ENCODE peak calls at places on chromosome 19, in six cellular contexts. T is iPS DF 6.9, Y is substantia nigra, O is thoracic aorta, E is hypothalamus, W is dermis microvascular lymphatic vessel endothelial cell. K is an unnamed sample.

GRCh38 chr19:18478545-18479311 is 40.8 kb upstream of the ISYNA1 start:
- DNase-seq in W (peak), Y (no peak), T (no peak), O (peak), E (peak), K (peak)

GRCh38 chr19:372306-372890 is 27.8 kb upstream of the MIER2 start:
- DNase-seq in Y (no peak), T (no peak), E (no peak), W (peak), O (no peak), K (peak)

GRCh38 chr19:27993619-27994018 is 1219.3 kb downstream of the UQCRFS1 start:
- DNase-seq in Y (no peak), T (no peak), O (no peak), E (no peak), W (no peak), K (no peak)

GRCh38 chr19:12899891-12900518 is 9.0 kb downstream of the GCDH start:
- DNase-seq in T (no peak), Y (no peak), O (no peak), W (no peak), E (no peak), K (no peak)

GRCh38 chr19:17511724-17512573 is 500 bp downstream of the PGLS start:
- DNase-seq in Y (peak), O (peak), E (peak), T (no peak), W (peak), K (peak)

GRCh38 chr19:38666662-38667448 is 19.4 kb downstream of the ACTN4 start:
- DNase-seq in Y (no peak), E (no peak), W (peak), T (no peak), O (no peak), K (peak)

GRCh38 chr19:49793561-49793840 is 19.6 kb downstream of the FUZ start:
- DNase-seq in Y (no peak), T (no peak), E (no peak), W (no peak), O (no peak), K (no peak)

GRCh38 chr19:12695514-12695913 is 917 bp downstream of the FBXW9 start:
- DNase-seq in O (no peak), T (no peak), E (no peak), W (no peak), Y (no peak), K (no peak)

GRCh38 chr19:38263696-38264485 is 482 bp upstream of the SPINT2 start:
- DNase-seq in W (peak), E (no peak), O (peak), Y (no peak), T (peak), K (peak)

GRCh38 chr19:41401483-41401882 is 3.9 kb downstream of the BCKDHA start:
- DNase-seq in O (no peak), W (peak), E (no peak), T (no peak), Y (no peak), K (no peak)

GRCh38 chr19:30780032-30780431 is 407.8 kb downstream of the ZNF536 start:
- DNase-seq in W (no peak), O (no peak), Y (no peak), T (no peak), E (no peak), K (no peak)

GRCh38 chr19:48551437-48552302 is at the start of gene SULT2B1:
- DNase-seq in O (no peak), Y (no peak), W (no peak), E (no peak), T (no peak), K (peak)

GRCh38 chr19:6018786-6019185 is 40.8 kb upstream of the RANBP3 start:
- DNase-seq in T (no peak), O (no peak), W (peak), Y (no peak), E (no peak), K (peak)

K was measured in NCI-H69.